ENCODE peak calls at places on chromosome 6, in four cellular contexts. U, C, V and S are unnamed samples.
A peak's percentile ranks its signal among the peaks of the same experiment; 100 is the strongest.

GRCh38 chr6:6543181-6543879 is 45.2 kb upstream of the LY86 start:
- DNase-seq in V (no peak), U (peak; percentile 69), C (no peak), S (peak; percentile 52)

GRCh38 chr6:158649289-158650143 is at the start of gene SYTL3:
- DNase-seq in U (peak; percentile 59), V (peak; percentile 90), C (peak; percentile 47), S (peak; percentile 53)

GRCh38 chr6:126696921-126697693 is 357.2 kb downstream of the CENPW start:
- DNase-seq in U (no peak), V (no peak), C (no peak), S (no peak)

GRCh38 chr6:27577922-27578321 is 105.0 kb upstream of the ZNF184 start:
- DNase-seq in U (no peak), C (no peak), V (no peak), S (no peak)

GRCh38 chr6:29964904-29965872 is 22.9 kb downstream of the HLA-A start:
- DNase-seq in V (peak; percentile 85), U (peak; percentile 78), C (peak; percentile 87), S (peak; percentile 73)

GRCh38 chr6:17863971-17864754 is 123.3 kb downstream of the KIF13A start:
- DNase-seq in C (peak; percentile 34), V (peak; percentile 33), U (no peak), S (no peak)

GRCh38 chr6:11804135-11804534 is 25.5 kb upstream of the ADTRP start:
- DNase-seq in C (peak; percentile 39), V (no peak), U (no peak), S (no peak)

GRCh38 chr6:28580484-28580883 is 54.8 kb downstream of the GPX5 start:
- DNase-seq in U (no peak), V (peak; percentile 23), C (no peak), S (no peak)

GRCh38 chr6:118383924-118384323 is 164.2 kb upstream of the PLN start:
- DNase-seq in U (no peak), V (no peak), C (no peak), S (no peak)

GRCh38 chr6:54441020-54441419 is 132.8 kb downstream of the TINAG start:
- DNase-seq in U (no peak), V (no peak), C (no peak), S (no peak)

GRCh38 chr6:140276719-140277118 is 902.3 kb upstream of the CITED2 start:
- DNase-seq in C (no peak), U (no peak), V (no peak), S (no peak)

GRCh38 chr6:86856937-86857563 is 80.3 kb upstream of the HTR1E start:
- DNase-seq in C (peak; percentile 40), V (peak; percentile 40), U (peak; percentile 21), S (peak; percentile 13)

GRCh38 chr6:142693446-142693845 is 251.5 kb downstream of the HIVEP2 start:
- DNase-seq in C (peak; percentile 54), U (no peak), V (peak; percentile 61), S (no peak)

GRCh38 chr6:135796884-135797283 is 54.6 kb upstream of the PDE7B start:
- DNase-seq in V (peak; percentile 10), U (no peak), C (peak; percentile 28), S (no peak)

GRCh38 chr6:22421187-22421586 is 124.4 kb upstream of the PRL start:
- DNase-seq in C (no peak), V (peak; percentile 59), U (no peak), S (no peak)

GRCh38 chr6:137258170-137258569 is 39.0 kb upstream of the IFNGR1 start:
- DNase-seq in U (peak; percentile 33), V (peak; percentile 45), C (no peak), S (no peak)

GRCh38 chr6:157520986-157521664 is 140.1 kb downstream of the ZDHHC14 start:
- DNase-seq in U (no peak), C (no peak), V (no peak), S (no peak)

GRCh38 chr6:107061125-107062020 is 33.4 kb downstream of the MTRES1 start:
- DNase-seq in V (no peak), U (peak; percentile 44), C (no peak), S (peak; percentile 37)

GRCh38 chr6:36912583-36912982 is 26.8 kb downstream of the C6orf89 start:
- DNase-seq in V (peak; percentile 67), U (peak; percentile 60), C (peak; percentile 84), S (peak; percentile 64)

GRCh38 chr6:114346451-114346850 is 3.6 kb upstream of the HS3ST5 start:
- DNase-seq in C (peak; percentile 7), V (no peak), U (no peak), S (no peak)

GRCh38 chr6:3885262-3886036 is 36.3 kb downstream of the FAM50B start:
- DNase-seq in U (no peak), C (no peak), V (no peak), S (no peak)

GRCh38 chr6:136737343-136738177 is 54.7 kb downstream of the MAP3K5 start:
- DNase-seq in C (peak; percentile 87), V (peak; percentile 94), U (no peak), S (no peak)

GRCh38 chr6:130697661-130698535 is 129.3 kb upstream of the SMLR1 start:
- DNase-seq in V (peak; percentile 70), U (peak; percentile 65), C (peak; percentile 73), S (peak; percentile 60)

GRCh38 chr6:40116829-40117228 is 182.6 kb upstream of the MOCS1 start:
- DNase-seq in U (no peak), C (no peak), V (no peak), S (no peak)

GRCh38 chr6:1767481-1768246 is 157.9 kb downstream of the FOXC1 start:
- DNase-seq in V (peak; percentile 56), C (peak; percentile 16), U (no peak), S (no peak)

GRCh38 chr6:21157186-21157929 is 436.2 kb upstream of the SOX4 start:
- DNase-seq in V (no peak), C (no peak), U (peak; percentile 21), S (peak; percentile 31)

GRCh38 chr6:129598244-129599187 is 111.5 kb downstream of the ARHGAP18 start:
- DNase-seq in C (peak; percentile 91), U (peak; percentile 58), V (peak; percentile 91), S (peak; percentile 55)

GRCh38 chr6:166955121-166955864 is 1.1 kb downstream of the RNASET2 start:
- DNase-seq in C (no peak), U (peak; percentile 51), V (no peak), S (no peak)

GRCh38 chr6:133236898-133237297 is 4.3 kb upstream of the EYA4 start:
- DNase-seq in C (peak; percentile 93), U (no peak), V (peak; percentile 42), S (no peak)

GRCh38 chr6:15519681-15520080 is 143.1 kb downstream of the DTNBP1 start:
- DNase-seq in U (no peak), C (no peak), V (no peak), S (no peak)

GRCh38 chr6:102813489-102814275 is 1420.2 kb downstream of the GRIK2 start:
- DNase-seq in C (no peak), U (no peak), V (no peak), S (no peak)

GRCh38 chr6:142045380-142046270 is 87.1 kb upstream of the GJE1 start:
- DNase-seq in U (no peak), C (peak; percentile 76), V (peak; percentile 72), S (no peak)

GRCh38 chr6:15586528-15586927 is 76.3 kb downstream of the DTNBP1 start:
- DNase-seq in C (no peak), V (no peak), U (no peak), S (no peak)

GRCh38 chr6:30894935-30895334 is 10.6 kb downstream of the DDR1 start:
- DNase-seq in C (no peak), U (no peak), V (no peak), S (no peak)

GRCh38 chr6:131060311-131060710 is 2.7 kb downstream of the EPB41L2 start:
- DNase-seq in C (no peak), U (no peak), V (no peak), S (peak; percentile 16)

GRCh38 chr6:15572296-15573016 is 90.4 kb downstream of the DTNBP1 start:
- DNase-seq in C (no peak), V (no peak), U (no peak), S (no peak)

DNA sequence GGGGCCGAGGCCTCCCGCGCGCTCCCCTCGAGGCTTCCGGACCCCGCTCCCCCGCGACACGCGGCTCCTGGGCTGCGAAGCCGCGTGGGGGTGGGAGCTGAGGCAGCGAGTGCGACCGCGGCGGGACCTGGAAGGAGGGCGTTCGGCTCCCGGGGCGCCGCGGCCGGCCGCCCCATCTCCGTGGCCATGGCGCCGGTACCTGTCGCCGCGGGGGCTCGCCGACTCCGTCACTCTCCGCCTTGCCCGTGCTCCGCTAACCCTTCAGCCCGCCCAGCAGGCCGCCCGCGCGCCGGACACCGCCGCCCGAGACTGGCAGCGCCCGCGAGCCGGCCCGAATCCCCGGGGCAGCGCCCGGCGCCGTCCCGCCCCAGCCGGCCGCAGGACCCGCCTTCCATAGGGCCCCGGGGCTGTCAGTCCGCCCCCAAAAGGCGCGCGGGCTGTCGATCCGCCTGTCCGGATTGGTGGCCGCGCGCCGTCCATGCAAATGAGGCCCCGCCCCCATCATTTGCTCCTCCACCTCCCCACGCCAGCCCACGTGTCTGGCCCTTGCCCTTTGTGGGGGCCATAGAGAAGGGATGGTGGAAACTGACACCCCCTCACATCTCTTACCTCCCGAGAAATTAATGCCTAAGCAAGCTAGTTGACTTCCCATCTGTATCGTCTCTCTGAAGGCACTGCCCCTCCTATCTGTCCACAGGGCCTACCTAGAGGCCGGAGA is at the start of gene FKBP5:
- DNase-seq in C (peak; percentile 88), V (peak; percentile 89), U (peak; percentile 97), S (peak; percentile 97)
- TF ChIP-seq CTCF in C (no peak), V (no peak), U (no peak), S (no peak)

DNA sequence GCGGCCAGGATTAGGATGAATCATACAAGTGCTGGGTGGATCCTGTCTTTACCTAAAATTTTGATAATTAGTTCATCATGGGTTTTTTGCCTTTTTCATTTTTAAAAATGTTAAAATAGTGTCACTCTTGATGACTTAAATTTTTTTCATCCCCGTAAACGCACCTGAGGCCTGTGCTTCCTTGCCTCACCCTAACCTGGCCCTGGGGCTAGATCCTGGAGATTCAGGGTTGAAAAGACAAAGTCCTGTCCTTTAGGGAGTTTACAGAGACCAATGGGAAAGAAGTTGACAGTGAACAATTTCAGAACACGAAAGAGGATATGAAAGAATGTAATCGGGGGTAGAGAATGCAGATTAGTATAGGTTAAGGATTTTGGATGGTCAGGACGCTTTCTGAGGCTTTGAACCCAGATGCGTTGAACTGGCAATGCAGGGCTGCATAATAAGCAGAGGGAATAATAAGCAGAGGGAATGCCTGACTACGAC is 1.6 kb upstream of the FBXO5 start:
- DNase-seq in U (peak; percentile 40), C (no peak), V (no peak), S (peak; percentile 45)
- TF ChIP-seq CTCF in U (no peak), C (no peak), V (no peak), S (no peak)

DNA sequence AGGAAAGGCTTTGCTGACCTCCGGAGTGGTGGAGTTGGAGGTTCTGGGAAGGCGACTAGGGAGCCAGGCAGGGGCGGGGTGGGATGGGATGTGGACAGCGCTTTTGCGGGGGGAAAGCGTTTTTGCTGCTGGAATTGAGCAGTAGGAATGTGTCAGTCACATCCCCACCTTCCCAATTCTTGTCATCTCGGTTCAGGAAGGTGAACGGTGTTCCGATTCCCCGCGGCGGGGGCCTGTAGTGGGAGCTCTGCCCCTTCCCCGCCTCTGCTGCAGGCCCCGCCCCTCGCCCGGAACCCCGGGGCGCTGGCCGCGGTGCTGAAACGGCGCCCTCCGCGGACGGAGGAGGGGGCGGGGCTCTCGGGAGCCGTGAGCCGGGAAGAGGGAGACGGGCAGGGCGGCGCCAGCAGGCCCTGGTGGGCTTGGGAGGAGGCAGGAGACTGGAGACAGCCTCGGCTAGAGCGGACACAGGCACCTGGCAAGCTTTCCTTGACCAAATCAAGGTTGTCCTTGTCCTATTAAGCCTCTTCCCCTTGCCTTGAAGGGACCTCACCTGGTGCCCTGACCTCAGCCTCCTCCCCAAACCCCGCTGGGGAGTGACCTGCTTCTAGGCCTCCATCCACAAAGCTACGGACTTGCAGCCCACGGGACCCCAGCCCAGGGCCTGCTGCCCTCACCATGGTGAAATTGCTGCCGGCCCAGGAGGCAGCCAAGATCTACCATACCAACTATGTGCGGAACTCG is at the start of gene LHFPL5:
- DNase-seq in C (peak; percentile 15), V (peak; percentile 25), U (peak; percentile 84), S (peak; percentile 89)
- TF ChIP-seq CTCF in C (no peak), V (no peak), U (no peak), S (no peak)

GRCh38 chr6:42783177-42783875 is 1.5 kb downstream of the BICRAL start:
- DNase-seq in U (peak; percentile 82), V (peak; percentile 79), C (peak; percentile 72), S (peak; percentile 78)
- TF ChIP-seq CTCF in U (no peak), V (no peak), C (no peak), S (no peak)